ENCODE peak calls at places on chromosomes 16 and 17, in ten cellular contexts. B is thyroid gland; Y is neuronal stem cell; G is sigmoid colon; W is stimulated activated CD8-positive, alpha-beta memory T cell treated with anti-CD3 and anti-CD28 coated beads, Interleukin-7, amount 100 ng/mL, for 1 hour; Z is caudate nucleus; V is HEK293T; M is COR-L47; F is uterus; N is OCI-M1. O is an unnamed sample.

GRCh38 chr17:46009681-46010596 is 10.9 kb downstream of the STH start:
- DNase-seq in B (no peak), Y (no peak), G (no peak), W (no peak), Z (no peak), V (no peak), M (no peak), F (no peak), N (no peak), O (no peak)

GRCh38 chr16:12617401-12617819 is 186.3 kb downstream of the CPPED1 start:
- DNase-seq in B (no peak), Y (no peak), G (no peak), W (no peak), Z (no peak), V (no peak), M (no peak), F (no peak), N (no peak), O (no peak)

GRCh38 chr17:48542114-48542955 is 2.6 kb downstream of the HOXB2 start:
- DNase-seq in B (no peak), Y (no peak), G (no peak), W (no peak), Z (no peak), V (no peak), M (no peak), F (no peak), N (peak), O (no peak)

GRCh38 chr16:78513838-78514237 is 414.4 kb downstream of the WWOX start:
- DNase-seq in B (no peak), Y (no peak), G (no peak), W (no peak), Z (no peak), V (no peak), M (no peak), F (no peak), N (no peak), O (no peak)

GRCh38 chr16:54266363-54266955 is 20.1 kb downstream of the IRX3 start:
- DNase-seq in B (no peak), Y (no peak), G (no peak), W (no peak), Z (no peak), V (no peak), M (no peak), F (no peak), N (peak), O (no peak)

GRCh38 chr16:3999890-4000325 is 116.3 kb downstream of the ADCY9 start:
- DNase-seq in B (no peak), Y (no peak), G (no peak), W (no peak), Z (no peak), V (no peak), M (no peak), F (no peak), N (peak), O (no peak)

GRCh38 chr17:52157603-52158449 is 688 bp downstream of the CA10 start:
- DNase-seq in B (no peak), Y (peak), G (no peak), W (no peak), Z (no peak), V (no peak), M (no peak), F (no peak), N (no peak), O (no peak)

GRCh38 chr17:78999947-79000395 is 9.6 kb downstream of the CANT1 start:
- DNase-seq in B (no peak), Y (no peak), G (peak), W (no peak), Z (no peak), V (no peak), M (no peak), F (no peak), N (no peak), O (no peak)

GRCh38 chr17:28093999-28094716 is 51.7 kb downstream of the NLK start:
- DNase-seq in B (no peak), Y (no peak), G (no peak), W (no peak), Z (no peak), V (no peak), M (no peak), F (no peak), N (no peak), O (no peak)

GRCh38 chr17:80125656-80126448 is 21.1 kb downstream of the EIF4A3 start:
- DNase-seq in B (peak), Y (no peak), G (peak), W (no peak), Z (no peak), V (no peak), M (no peak), F (no peak), N (no peak), O (no peak)

GRCh38 chr16:20798364-20798763 is 7.9 kb downstream of the ERI2 start:
- DNase-seq in B (no peak), Y (no peak), G (no peak), W (no peak), Z (no peak), V (no peak), M (no peak), F (no peak), N (no peak), O (no peak)

GRCh38 chr16:86930001-86930400 is 351.7 kb downstream of the FOXL1 start:
- DNase-seq in B (no peak), Y (no peak), G (no peak), W (no peak), Z (no peak), V (no peak), M (no peak), F (no peak), N (no peak), O (no peak)

GRCh38 chr16:29714396-29714795 is 31.4 kb downstream of the C16orf54 start:
- DNase-seq in B (no peak), Y (no peak), G (no peak), W (no peak), Z (no peak), V (no peak), M (no peak), F (no peak), N (no peak), O (no peak)

GRCh38 chr17:38702900-38703741 is 2.0 kb upstream of the MLLT6 start:
- DNase-seq in B (no peak), Y (no peak), G (no peak), W (no peak), Z (no peak), V (no peak), M (no peak), F (no peak), N (peak), O (no peak)

GRCh38 chr17:67696853-67697505 is 20.8 kb upstream of the NOL11 start:
- DNase-seq in B (no peak), Y (no peak), G (no peak), W (no peak), Z (no peak), V (no peak), M (no peak), F (no peak), N (no peak), O (no peak)

GRCh38 chr16:56221995-56222394 is 30.7 kb downstream of the GNAO1 start:
- DNase-seq in B (no peak), Y (no peak), G (no peak), W (no peak), Z (peak), V (no peak), M (no peak), F (no peak), N (no peak), O (no peak)

GRCh38 chr16:68179855-68180254 is 56.1 kb downstream of the ESRP2 start:
- DNase-seq in B (no peak), Y (no peak), G (no peak), W (no peak), Z (no peak), V (no peak), M (no peak), F (no peak), N (no peak), O (no peak)

GRCh38 chr16:58684354-58685083 is at the start of gene SLC38A7:
- DNase-seq in B (peak), Y (peak), G (peak), W (peak), Z (peak), V (peak), M (peak), F (peak), N (peak), O (peak)

GRCh38 chr16:88769617-88770458 is 15.2 kb downstream of the PIEZO1 start:
- DNase-seq in B (peak), Y (peak), G (no peak), W (no peak), Z (no peak), V (peak), M (no peak), F (peak), N (peak), O (no peak)

GRCh38 chr17:34885076-34885475 is 76.2 kb downstream of the CCT6B start:
- DNase-seq in B (no peak), Y (no peak), G (no peak), W (no peak), Z (no peak), V (no peak), M (no peak), F (no peak), N (peak), O (no peak)

GRCh38 chr16:85162478-85163277 is 50.4 kb upstream of the CIBAR2 start:
- DNase-seq in B (peak), Y (no peak), G (peak), W (no peak), Z (no peak), V (no peak), M (no peak), F (peak), N (no peak), O (no peak)

GRCh38 chr17:57045868-57046671 is 39.0 kb upstream of the AKAP1 start:
- DNase-seq in B (no peak), Y (no peak), G (peak), W (no peak), Z (no peak), V (no peak), M (no peak), F (no peak), N (no peak), O (no peak)

GRCh38 chr16:23801387-23801786 is 34.4 kb upstream of the PRKCB start:
- DNase-seq in B (peak), Y (peak), G (peak), W (peak), Z (peak), V (peak), M (peak), F (peak), N (peak), O (peak)

GRCh38 chr17:4161560-4162221 is 18.7 kb downstream of the CYB5D2 start:
- DNase-seq in B (peak), Y (no peak), G (no peak), W (no peak), Z (no peak), V (no peak), M (no peak), F (no peak), N (peak), O (no peak)

GRCh38 chr17:12983986-12984932 is 33.6 kb downstream of the ELAC2 start:
- DNase-seq in B (peak), Y (no peak), G (peak), W (no peak), Z (no peak), V (no peak), M (no peak), F (peak), N (no peak), O (no peak)

GRCh38 chr16:15950167-15950854 is 895 bp downstream of the ABCC1 start:
- DNase-seq in B (peak), Y (no peak), G (peak), W (no peak), Z (no peak), V (peak), M (peak), F (peak), N (peak), O (no peak)

GRCh38 chr17:17119533-17119932 is 77.3 kb downstream of the MPRIP start:
- DNase-seq in B (peak), Y (no peak), G (no peak), W (peak), Z (no peak), V (no peak), M (no peak), F (no peak), N (no peak), O (peak)

O was measured in HFF-Myc.